ENCODE peak calls at places on chromosome 15, in nine cellular contexts. One of them, this sample, is unnamed.

GRCh38 chr15:74430510-74430951 is 3.2 kb downstream of the SEMA7A start:
- DNase-seq in GM23338: no peak
- DNase-seq in tibial artery: no peak
- DNase-seq in right cardiac atrium: no peak
- DNase-seq in aorta: no peak
- DNase-seq in ovary: no peak
- DNase-seq in thoracic aorta: no peak
- DNase-seq in MG63: no peak
- DNase-seq in mesendoderm: no peak
- DNase-seq in this sample: no peak

GRCh38 chr15:74426404-74427281 is 7.1 kb downstream of the SEMA7A start:
- DNase-seq in GM23338: no peak
- DNase-seq in mesendoderm: no peak
- DNase-seq in tibial artery: no peak
- DNase-seq in MG63: no peak
- DNase-seq in right cardiac atrium: no peak
- DNase-seq in ovary: no peak
- DNase-seq in thoracic aorta: no peak
- DNase-seq in aorta: no peak
- DNase-seq in this sample: no peak

GRCh38 chr15:80002267-80002666 is 31.3 kb upstream of the BCL2A1 start:
- DNase-seq in aorta: no peak
- DNase-seq in MG63: no peak
- DNase-seq in GM23338: no peak
- DNase-seq in right cardiac atrium: no peak
- DNase-seq in thoracic aorta: no peak
- DNase-seq in mesendoderm: no peak
- DNase-seq in tibial artery: no peak
- DNase-seq in ovary: no peak
- DNase-seq in this sample: no peak

GRCh38 chr15:68055224-68055705 is 1.1 kb downstream of the PIAS1 start:
- DNase-seq in mesendoderm: peak; percentile 36
- DNase-seq in ovary: no peak
- DNase-seq in right cardiac atrium: no peak
- DNase-seq in aorta: no peak
- DNase-seq in GM23338: peak; percentile 43
- DNase-seq in thoracic aorta: no peak
- DNase-seq in tibial artery: no peak
- DNase-seq in MG63: peak; percentile 25
- DNase-seq in this sample: no peak

GRCh38 chr15:39403674-39404117 is 177.2 kb upstream of the THBS1 start:
- DNase-seq in mesendoderm: no peak
- DNase-seq in tibial artery: no peak
- DNase-seq in ovary: no peak
- DNase-seq in GM23338: no peak
- DNase-seq in MG63: peak; percentile 53
- DNase-seq in right cardiac atrium: no peak
- DNase-seq in thoracic aorta: no peak
- DNase-seq in aorta: no peak
- DNase-seq in this sample: no peak

GRCh38 chr15:64772488-64772887 is 2.9 kb downstream of the RBPMS2 start:
- DNase-seq in right cardiac atrium: no peak
- DNase-seq in aorta: no peak
- DNase-seq in ovary: no peak
- DNase-seq in MG63: no peak
- DNase-seq in GM23338: peak; percentile 59
- DNase-seq in tibial artery: no peak
- DNase-seq in thoracic aorta: no peak
- DNase-seq in mesendoderm: peak; percentile 83
- DNase-seq in this sample: no peak

GRCh38 chr15:27576576-27576975 is 522.5 kb downstream of the OCA2 start:
- DNase-seq in ovary: no peak
- DNase-seq in tibial artery: no peak
- DNase-seq in right cardiac atrium: no peak
- DNase-seq in aorta: no peak
- DNase-seq in GM23338: no peak
- DNase-seq in thoracic aorta: no peak
- DNase-seq in MG63: no peak
- DNase-seq in mesendoderm: no peak
- DNase-seq in this sample: no peak

GRCh38 chr15:100264994-100265640 is 76.7 kb downstream of the ADAMTS17 start:
- DNase-seq in right cardiac atrium: no peak
- DNase-seq in MG63: no peak
- DNase-seq in tibial artery: no peak
- DNase-seq in ovary: no peak
- DNase-seq in aorta: no peak
- DNase-seq in GM23338: no peak
- DNase-seq in thoracic aorta: no peak
- DNase-seq in mesendoderm: no peak
- DNase-seq in this sample: no peak

GRCh38 chr15:83813697-83814096 is 159.8 kb downstream of the ADAMTSL3 start:
- DNase-seq in ovary: no peak
- DNase-seq in right cardiac atrium: no peak
- DNase-seq in tibial artery: no peak
- DNase-seq in thoracic aorta: no peak
- DNase-seq in mesendoderm: peak; percentile 13
- DNase-seq in aorta: no peak
- DNase-seq in MG63: no peak
- DNase-seq in GM23338: no peak
- DNase-seq in this sample: no peak

GRCh38 chr15:52331490-52332240 is 36.1 kb upstream of the MYO5C start:
- DNase-seq in mesendoderm: peak; percentile 62
- DNase-seq in GM23338: peak; percentile 33
- DNase-seq in MG63: peak; percentile 19
- DNase-seq in aorta: no peak
- DNase-seq in right cardiac atrium: no peak
- DNase-seq in tibial artery: no peak
- DNase-seq in ovary: no peak
- DNase-seq in thoracic aorta: no peak
- DNase-seq in this sample: no peak

GRCh38 chr15:36601497-36601932 is 22.1 kb downstream of the CDIN1 start:
- DNase-seq in aorta: peak; percentile 72
- DNase-seq in mesendoderm: no peak
- DNase-seq in tibial artery: peak; percentile 86
- DNase-seq in right cardiac atrium: peak; percentile 58
- DNase-seq in ovary: no peak
- DNase-seq in MG63: peak; percentile 84
- DNase-seq in thoracic aorta: peak; percentile 65
- DNase-seq in GM23338: no peak
- DNase-seq in this sample: no peak

GRCh38 chr15:59131456-59131855 is 26.5 kb downstream of the CCNB2 start:
- DNase-seq in thoracic aorta: no peak
- DNase-seq in right cardiac atrium: no peak
- DNase-seq in mesendoderm: no peak
- DNase-seq in tibial artery: no peak
- DNase-seq in MG63: no peak
- DNase-seq in GM23338: no peak
- DNase-seq in aorta: no peak
- DNase-seq in ovary: no peak
- DNase-seq in this sample: no peak

GRCh38 chr15:73005032-73005431 is 47.2 kb upstream of the NEO1 start:
- DNase-seq in GM23338: no peak
- DNase-seq in thoracic aorta: no peak
- DNase-seq in mesendoderm: no peak
- DNase-seq in ovary: no peak
- DNase-seq in right cardiac atrium: no peak
- DNase-seq in tibial artery: no peak
- DNase-seq in aorta: no peak
- DNase-seq in MG63: no peak
- DNase-seq in this sample: no peak

GRCh38 chr15:72999586-72999985 is 52.7 kb upstream of the NEO1 start:
- DNase-seq in thoracic aorta: no peak
- DNase-seq in aorta: no peak
- DNase-seq in MG63: no peak
- DNase-seq in mesendoderm: no peak
- DNase-seq in GM23338: no peak
- DNase-seq in tibial artery: no peak
- DNase-seq in ovary: no peak
- DNase-seq in right cardiac atrium: no peak
- DNase-seq in this sample: no peak

GRCh38 chr15:73001840-73002239 is 50.4 kb upstream of the NEO1 start:
- DNase-seq in GM23338: no peak
- DNase-seq in mesendoderm: no peak
- DNase-seq in tibial artery: no peak
- DNase-seq in thoracic aorta: no peak
- DNase-seq in right cardiac atrium: no peak
- DNase-seq in MG63: no peak
- DNase-seq in aorta: no peak
- DNase-seq in ovary: no peak
- DNase-seq in this sample: no peak

GRCh38 chr15:73004462-73004861 is 47.8 kb upstream of the NEO1 start:
- DNase-seq in tibial artery: no peak
- DNase-seq in mesendoderm: no peak
- DNase-seq in thoracic aorta: no peak
- DNase-seq in ovary: no peak
- DNase-seq in GM23338: no peak
- DNase-seq in right cardiac atrium: no peak
- DNase-seq in aorta: no peak
- DNase-seq in MG63: no peak
- DNase-seq in this sample: no peak

DNA sequence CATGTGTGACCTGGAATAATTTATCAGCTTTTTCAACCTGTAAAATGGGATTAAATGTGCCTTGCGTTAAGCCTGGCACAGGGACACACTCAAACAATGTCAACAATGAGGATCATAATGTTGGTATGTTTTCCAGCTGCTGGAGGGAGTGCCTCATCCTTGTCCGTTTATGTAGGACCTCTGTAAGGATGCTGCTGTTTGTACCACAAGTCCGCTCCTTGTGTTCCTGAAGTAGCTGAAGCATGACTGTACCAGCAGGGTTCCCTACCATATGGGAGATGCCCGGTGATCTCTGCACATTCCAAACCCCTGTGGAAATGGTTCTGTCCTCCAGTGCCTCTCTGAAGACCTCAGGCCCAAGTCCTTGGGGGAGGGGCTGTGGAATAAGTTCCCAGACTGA is 49.8 kb upstream of the NEO1 start:
- DNase-seq in ovary: no peak
- DNase-seq in MG63: peak; percentile 4
- DNase-seq in aorta: no peak
- DNase-seq in tibial artery: no peak
- DNase-seq in right cardiac atrium: no peak
- DNase-seq in GM23338: no peak
- DNase-seq in mesendoderm: no peak
- DNase-seq in thoracic aorta: no peak
- DNase-seq in this sample: no peak
- H3K27me3 ChIP-seq in ovary: no peaks in the 10 kb centered on the region
- H3K27me3 ChIP-seq in MG63: no peaks in the 10 kb centered on the region
- H3K27me3 ChIP-seq in aorta: no peaks in the 10 kb centered on the region
- H3K27me3 ChIP-seq in tibial artery: no peaks in the 10 kb centered on the region
- H3K27me3 ChIP-seq in right cardiac atrium: no peaks in the 10 kb centered on the region
- H3K27me3 ChIP-seq in GM23338: no peaks in the 10 kb centered on the region
- H3K27me3 ChIP-seq in mesendoderm: no peaks in the 10 kb centered on the region
- H3K27me3 ChIP-seq in thoracic aorta: no peaks in the 10 kb centered on the region
- H3K27me3 ChIP-seq in this sample: no peaks in the 10 kb centered on the region

DNA sequence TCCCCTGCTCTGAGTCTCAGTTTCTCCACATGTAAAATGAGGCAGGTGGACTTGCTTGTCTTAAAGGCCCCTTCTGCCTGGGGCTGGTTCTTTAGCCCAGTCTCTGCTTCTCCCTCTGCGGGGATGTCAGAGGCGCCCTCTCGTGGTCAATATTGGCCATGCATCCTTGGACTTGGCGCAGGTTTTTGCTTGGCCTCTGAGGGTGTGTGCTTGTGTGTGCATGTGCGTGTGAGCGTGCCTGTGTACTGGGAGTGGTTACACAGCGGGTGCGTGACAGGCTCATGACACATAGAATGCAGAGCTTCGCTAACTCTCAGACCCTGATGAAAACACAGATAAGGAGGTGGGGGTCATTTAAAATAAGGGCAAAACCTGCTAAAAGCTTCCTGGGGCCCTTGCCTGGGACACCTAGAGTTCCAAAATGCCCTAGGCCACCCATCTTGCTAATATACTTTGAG is 160.9 kb downstream of the SMAD6 start:
- DNase-seq in GM23338: peak; percentile 85
- DNase-seq in ovary: peak; percentile 82
- DNase-seq in aorta: peak; percentile 85
- DNase-seq in mesendoderm: peak; percentile 90
- DNase-seq in thoracic aorta: peak; percentile 50
- DNase-seq in right cardiac atrium: peak; percentile 80
- DNase-seq in tibial artery: peak; percentile 88
- DNase-seq in MG63: peak; percentile 91
- DNase-seq in this sample: peak; percentile 96
- H3K27me3 ChIP-seq in GM23338: no peaks in the 10 kb centered on the region
- H3K27me3 ChIP-seq in ovary: no peaks in the 10 kb centered on the region
- H3K27me3 ChIP-seq in aorta: no peaks in the 10 kb centered on the region
- H3K27me3 ChIP-seq in mesendoderm: no peaks in the 10 kb centered on the region
- H3K27me3 ChIP-seq in thoracic aorta: no peaks in the 10 kb centered on the region
- H3K27me3 ChIP-seq in right cardiac atrium: no peaks in the 10 kb centered on the region
- H3K27me3 ChIP-seq in tibial artery: no peaks in the 10 kb centered on the region
- H3K27me3 ChIP-seq in MG63: no peaks in the 10 kb centered on the region
- H3K27me3 ChIP-seq in this sample: no peaks in the 10 kb centered on the region

GRCh38 chr15:99103279-99103678 is 1.6 kb upstream of the SYNM start:
- DNase-seq in MG63: no peak
- DNase-seq in ovary: no peak
- DNase-seq in aorta: no peak
- DNase-seq in tibial artery: no peak
- DNase-seq in GM23338: no peak
- DNase-seq in right cardiac atrium: no peak
- DNase-seq in thoracic aorta: no peak
- DNase-seq in mesendoderm: no peak
- DNase-seq in this sample: peak; percentile 81
- H3K27me3 ChIP-seq in MG63: peaks cover 6% of the 10 kb centered on the region
- H3K27me3 ChIP-seq in ovary: no peaks in the 10 kb centered on the region
- H3K27me3 ChIP-seq in aorta: no peaks in the 10 kb centered on the region
- H3K27me3 ChIP-seq in tibial artery: no peaks in the 10 kb centered on the region
- H3K27me3 ChIP-seq in GM23338: peaks cover 60% of the 10 kb centered on the region
- H3K27me3 ChIP-seq in right cardiac atrium: no peaks in the 10 kb centered on the region
- H3K27me3 ChIP-seq in thoracic aorta: no peaks in the 10 kb centered on the region
- H3K27me3 ChIP-seq in mesendoderm: no peaks in the 10 kb centered on the region
- H3K27me3 ChIP-seq in this sample: no peaks in the 10 kb centered on the region

DNA sequence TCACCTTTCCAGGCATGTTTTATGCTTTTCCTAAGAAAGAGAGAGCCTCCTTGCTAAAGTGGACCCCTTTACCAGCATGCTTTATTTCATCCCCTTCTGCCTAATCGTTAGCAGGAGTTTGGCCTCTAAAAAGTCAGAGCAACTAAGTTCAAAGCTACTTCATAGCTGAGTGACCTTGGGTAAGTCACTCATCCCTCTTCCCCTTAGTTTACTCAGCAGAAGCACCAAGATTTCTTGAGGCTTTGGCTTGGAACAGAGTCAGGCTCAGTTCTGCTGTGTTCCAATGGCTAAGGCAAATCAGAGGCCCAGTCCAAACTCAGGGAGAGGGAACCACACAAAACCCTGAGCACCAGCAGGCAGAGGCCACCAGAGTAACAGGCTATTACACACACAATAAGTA is 254.9 kb downstream of the TJP1 start:
- DNase-seq in tibial artery: no peak
- DNase-seq in right cardiac atrium: no peak
- DNase-seq in MG63: no peak
- DNase-seq in ovary: no peak
- DNase-seq in aorta: no peak
- DNase-seq in thoracic aorta: no peak
- DNase-seq in GM23338: no peak
- DNase-seq in mesendoderm: no peak
- DNase-seq in this sample: no peak
- H3K27me3 ChIP-seq in tibial artery: no peaks in the 10 kb centered on the region
- H3K27me3 ChIP-seq in right cardiac atrium: no peaks in the 10 kb centered on the region
- H3K27me3 ChIP-seq in MG63: peaks cover 20% of the 10 kb centered on the region
- H3K27me3 ChIP-seq in ovary: no peaks in the 10 kb centered on the region
- H3K27me3 ChIP-seq in aorta: no peaks in the 10 kb centered on the region
- H3K27me3 ChIP-seq in thoracic aorta: no peaks in the 10 kb centered on the region
- H3K27me3 ChIP-seq in GM23338: peaks cover 21% of the 10 kb centered on the region
- H3K27me3 ChIP-seq in mesendoderm: peaks cover 8% of the 10 kb centered on the region
- H3K27me3 ChIP-seq in this sample: no peaks in the 10 kb centered on the region